ENCODE peak calls at places on chromosomes 11 and 22, in seven cellular contexts. J is astrocyte of the spinal cord, F is Calu3, M is breast epithelium, O is natural killer cell, C is body of pancreas, U is AG04450. B is an unnamed sample.

GRCh38 chr22:47474464-47474863 is 712.0 kb downstream of the TBC1D22A start:
- DNase-seq in F (no peak), M (no peak), U (no peak), O (no peak), J (peak), C (no peak), B (no peak)

GRCh38 chr22:40509401-40510134 is 127.0 kb downstream of the MRTFA start:
- DNase-seq in U (peak), C (peak), J (peak), M (no peak), F (peak), O (no peak), B (no peak)

GRCh38 chr22:19822301-19823117 is 32.2 kb downstream of the GNB1L start:
- DNase-seq in M (peak), O (peak), U (no peak), C (no peak), J (no peak), F (no peak), B (peak)

GRCh38 chr11:34150494-34151151 is 45.2 kb downstream of the NAT10 start:
- DNase-seq in C (no peak), M (no peak), U (no peak), F (no peak), O (no peak), J (no peak), B (no peak)

GRCh38 chr11:46601129-46601528 is 7.3 kb upstream of the AMBRA1 start:
- DNase-seq in J (no peak), M (no peak), U (no peak), C (no peak), O (no peak), F (no peak), B (no peak)

GRCh38 chr22:40415531-40416266 is 45.3 kb downstream of the SGSM3 start:
- DNase-seq in M (no peak), O (no peak), U (no peak), J (no peak), F (no peak), C (no peak), B (no peak)

GRCh38 chr22:37032535-37033460 is 13.3 kb downstream of the MPST start:
- DNase-seq in C (peak), O (no peak), M (peak), J (peak), U (no peak), F (peak), B (no peak)

GRCh38 chr22:48500481-48501230 is 1327.0 kb downstream of the BRD1 start:
- DNase-seq in F (no peak), U (no peak), J (peak), O (no peak), C (no peak), M (no peak), B (no peak)

GRCh38 chr22:40058265-40058664 is 63.5 kb downstream of the FAM83F start:
- DNase-seq in C (peak), U (no peak), M (no peak), J (no peak), O (no peak), F (no peak), B (no peak)

GRCh38 chr11:75513250-75513649 is 12.5 kb downstream of the GDPD5 start:
- DNase-seq in J (peak), C (no peak), F (no peak), O (no peak), M (no peak), U (no peak), B (no peak)

GRCh38 chr11:9315078-9315688 is 790 bp upstream of the TMEM41B start:
- DNase-seq in O (peak), F (peak), U (no peak), C (peak), J (peak), M (no peak), B (no peak)

GRCh38 chr22:30667092-30667485 is 586 bp downstream of the DUSP18 start:
- DNase-seq in U (no peak), O (no peak), C (peak), M (no peak), F (no peak), J (peak), B (no peak)

GRCh38 chr11:111448420-111448819 is 63.8 kb downstream of the BTG4 start:
- DNase-seq in F (no peak), C (no peak), U (no peak), J (no peak), M (no peak), O (no peak), B (no peak)

GRCh38 chr11:120329556-120329955 is 4.5 kb downstream of the TLCD5 start:
- DNase-seq in F (no peak), J (no peak), M (no peak), C (no peak), U (no peak), O (no peak), B (no peak)

GRCh38 chr11:120327311-120327710 is 2.2 kb downstream of the TLCD5 start:
- DNase-seq in J (no peak), M (no peak), C (no peak), O (no peak), F (no peak), U (no peak), B (no peak)

GRCh38 chr11:120326228-120326627 is 1.1 kb downstream of the TLCD5 start:
- DNase-seq in J (peak), F (no peak), C (no peak), M (no peak), U (no peak), O (no peak), B (no peak)

GRCh38 chr11:120326845-120327281 is 1.8 kb downstream of the TLCD5 start:
- DNase-seq in F (no peak), O (no peak), U (no peak), M (no peak), J (no peak), C (no peak), B (no peak)

DNA sequence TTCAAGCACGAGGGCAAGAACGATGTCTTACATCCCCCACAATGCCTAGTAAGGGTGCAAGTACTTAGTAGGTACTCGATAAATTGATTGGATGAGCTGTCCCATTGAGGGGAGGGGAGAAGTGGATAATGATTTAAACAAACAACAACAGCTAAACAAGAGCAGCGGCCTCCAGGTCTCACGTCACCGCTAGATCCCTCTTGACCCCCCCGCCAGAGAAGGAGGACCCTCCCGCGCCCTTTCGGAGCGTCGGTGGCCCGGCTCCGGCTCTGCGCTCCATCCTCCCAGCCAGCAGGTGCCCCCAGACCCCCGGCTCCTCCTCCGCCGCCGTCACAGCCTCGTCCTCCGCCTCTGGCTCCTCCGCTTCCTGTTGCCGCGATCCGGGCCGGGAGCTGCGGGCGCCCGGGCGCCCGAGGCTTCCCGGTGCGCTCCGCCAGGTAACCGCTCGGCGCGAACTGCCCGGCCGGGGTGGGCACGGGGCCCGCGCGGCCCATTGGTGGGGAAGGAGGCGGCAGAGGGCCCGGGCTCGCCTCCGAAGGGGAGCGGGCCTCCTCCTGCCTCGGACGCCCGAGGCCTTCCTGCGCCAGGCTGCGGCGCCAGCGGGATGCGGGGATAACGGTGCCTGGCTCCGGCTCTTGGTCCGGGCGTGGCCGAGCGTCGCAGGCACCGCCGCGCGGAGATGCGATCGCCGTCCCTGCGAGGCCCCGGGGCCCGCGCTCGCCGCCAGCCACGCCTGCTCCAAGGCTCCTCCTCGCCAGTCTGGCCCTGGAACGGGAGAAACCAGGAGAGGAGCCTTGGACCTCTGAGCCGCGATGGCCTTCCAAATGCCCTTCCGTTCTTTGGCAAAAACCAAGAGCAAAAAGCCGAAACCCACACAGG is at the start of gene TLCD5:
- DNase-seq in J (peak), M (no peak), C (peak), U (no peak), O (no peak), F (peak), B (peak)
- TF ChIP-seq CTCF in J (peak), M (peak), C (no peak), U (peak), O (no peak), F (no peak), B (no peak)

GRCh38 chr11:66002648-66003225 is 434 bp downstream of the BANF1 start:
- DNase-seq in U (no peak), J (peak), O (no peak), M (peak), C (peak), F (peak), B (no peak)
- TF ChIP-seq CTCF in U (peak), J (peak), O (no peak), M (no peak), C (peak), F (no peak), B (no peak)

GRCh38 chr11:117824571-117825537 is at the start of gene FXYD2:
- DNase-seq in C (peak), U (no peak), M (no peak), F (no peak), J (no peak), O (peak), B (no peak)

GRCh38 chr11:117822522-117823033 is 2.0 kb downstream of the FXYD2 start:
- DNase-seq in M (no peak), F (no peak), J (no peak), O (no peak), C (no peak), U (no peak), B (no peak)

GRCh38 chr11:117823941-117824420 is 563 bp downstream of the FXYD2 start:
- DNase-seq in O (peak), J (peak), F (no peak), M (no peak), U (no peak), C (peak), B (no peak)

GRCh38 chr11:117822031-117822521 is 2.5 kb downstream of the FXYD2 start:
- DNase-seq in J (no peak), U (no peak), M (no peak), O (no peak), C (peak), F (peak), B (no peak)

DNA sequence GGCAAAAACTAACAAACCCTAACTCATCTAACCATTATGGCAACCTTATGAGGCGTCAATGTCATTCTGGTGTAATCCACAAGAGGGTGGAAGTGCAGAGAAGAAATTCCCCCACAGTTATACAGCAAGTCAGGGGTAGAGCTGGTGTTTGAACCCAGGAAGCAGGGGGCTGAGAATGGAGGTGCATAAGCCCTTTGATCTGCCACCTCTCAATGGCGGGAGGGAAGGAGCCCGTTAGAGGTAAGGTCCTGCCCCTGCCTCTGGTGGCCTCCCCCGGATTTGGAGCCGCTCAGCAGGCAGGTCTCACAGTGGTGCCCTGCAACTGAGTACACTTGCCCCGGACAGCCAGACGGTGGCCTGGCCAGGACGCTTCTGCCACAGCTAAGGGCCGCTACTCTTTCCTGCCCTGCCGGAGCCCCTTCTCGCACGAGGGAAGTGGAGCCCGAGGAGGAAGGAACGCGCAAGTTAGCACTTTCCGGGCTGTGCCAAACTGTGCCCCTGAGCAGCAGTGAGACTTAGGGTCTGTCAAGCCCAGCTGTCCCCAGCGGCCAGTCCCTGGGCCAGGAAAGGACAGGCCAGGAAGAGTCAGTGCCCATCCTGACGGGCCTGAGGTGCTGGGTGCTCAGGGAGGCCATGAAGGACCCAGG is 1.1 kb downstream of the FXYD2 start:
- DNase-seq in F (no peak), M (no peak), C (no peak), J (no peak), U (no peak), O (peak), B (no peak)
- TF ChIP-seq CTCF in F (no peak), M (no peak), C (peak), J (peak), U (peak), O (no peak), B (peak)

DNA sequence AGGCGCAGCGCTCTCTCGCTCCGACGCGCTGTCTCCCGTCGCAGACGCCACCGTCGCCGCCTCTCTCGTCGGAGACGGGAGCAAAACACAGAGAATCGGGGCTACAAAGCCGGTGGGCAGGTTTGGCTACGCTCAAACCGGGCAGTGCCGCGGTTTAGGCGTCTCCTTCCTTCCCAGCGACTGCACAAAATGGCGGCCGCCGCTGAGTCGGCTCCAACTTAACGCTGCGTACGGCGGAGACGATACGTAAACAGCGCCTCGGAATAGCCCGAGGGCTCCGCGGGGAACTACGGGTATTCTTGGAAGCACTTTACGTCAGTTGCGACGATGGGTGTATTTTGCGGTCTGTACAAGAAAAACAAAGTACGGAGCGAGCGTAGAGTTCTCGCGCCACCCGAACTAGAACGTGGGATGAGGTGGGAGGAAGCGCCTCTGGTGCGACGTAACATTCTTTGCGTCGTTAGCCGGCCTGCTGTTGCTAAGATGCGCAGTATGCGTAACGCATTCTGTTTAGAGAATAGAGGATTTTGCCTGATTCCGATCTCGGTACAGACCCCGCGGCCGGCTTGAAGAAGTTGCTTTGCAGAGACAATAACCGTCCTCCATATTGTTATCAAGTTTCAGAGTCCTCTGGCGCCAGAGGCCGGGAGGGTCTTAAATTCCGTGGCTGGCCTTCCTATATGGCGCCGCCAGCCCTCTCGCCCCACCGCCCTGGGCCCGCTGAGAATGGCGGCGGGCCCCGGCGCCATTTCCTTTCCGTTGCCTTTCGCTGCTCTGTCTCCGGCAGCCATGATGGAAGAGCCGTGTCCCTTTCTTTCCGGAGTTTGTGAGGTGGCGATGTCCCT is at the start of gene DDX17:
- DNase-seq in O (peak), F (peak), C (peak), J (peak), U (peak), M (peak), B (peak)
- TF ChIP-seq CTCF in O (no peak), F (no peak), C (no peak), J (no peak), U (no peak), M (peak), B (no peak)

DNA sequence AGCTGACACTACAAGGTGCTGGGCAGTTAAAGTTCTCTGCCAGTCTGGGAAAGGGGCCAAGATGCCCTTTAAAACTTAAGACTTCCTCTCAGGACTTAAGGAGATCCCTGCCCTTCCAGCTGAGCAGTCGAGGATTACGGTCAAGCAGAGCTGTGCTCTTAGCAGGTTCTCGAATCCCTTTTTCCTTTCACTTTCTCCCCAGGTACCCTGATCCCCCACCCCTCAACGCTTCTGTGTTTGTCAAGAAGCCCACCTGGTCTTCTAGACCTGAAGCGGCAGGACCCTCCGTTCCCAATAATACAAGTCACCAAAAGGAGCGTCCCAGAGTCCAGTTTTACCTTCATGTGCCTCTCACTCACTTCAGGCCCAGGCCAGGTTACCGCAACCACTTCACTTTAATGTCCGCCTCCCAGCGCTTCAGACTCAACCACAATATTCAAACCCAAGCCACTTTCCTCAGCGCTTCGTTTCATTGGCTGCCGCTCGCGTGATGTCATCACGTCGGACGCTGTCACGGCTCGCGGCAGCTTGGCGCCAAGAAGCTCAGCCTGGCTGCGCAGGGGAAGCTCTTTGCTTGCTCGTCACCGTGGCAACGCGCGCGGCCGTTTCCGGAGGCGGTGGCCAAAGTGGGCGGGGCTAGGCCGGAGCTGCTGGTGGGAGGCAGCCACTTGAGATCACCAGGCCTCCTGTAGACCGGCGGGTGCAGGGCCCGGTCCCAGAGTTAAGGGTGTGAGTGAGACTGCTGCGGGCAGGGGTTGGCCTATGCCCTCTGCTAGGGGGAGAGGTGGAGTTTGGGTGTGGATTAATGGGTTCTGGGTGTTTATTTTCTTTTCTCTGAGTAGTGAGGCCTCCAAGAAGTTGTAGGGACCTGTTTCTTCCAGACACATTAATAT is at the start of the genes KIF18A and METTL15:
- DNase-seq in C (peak), O (peak), J (peak), F (peak), U (peak), M (peak), B (peak)
- TF ChIP-seq CTCF in C (no peak), O (no peak), J (no peak), F (no peak), U (no peak), M (no peak), B (no peak)

DNA sequence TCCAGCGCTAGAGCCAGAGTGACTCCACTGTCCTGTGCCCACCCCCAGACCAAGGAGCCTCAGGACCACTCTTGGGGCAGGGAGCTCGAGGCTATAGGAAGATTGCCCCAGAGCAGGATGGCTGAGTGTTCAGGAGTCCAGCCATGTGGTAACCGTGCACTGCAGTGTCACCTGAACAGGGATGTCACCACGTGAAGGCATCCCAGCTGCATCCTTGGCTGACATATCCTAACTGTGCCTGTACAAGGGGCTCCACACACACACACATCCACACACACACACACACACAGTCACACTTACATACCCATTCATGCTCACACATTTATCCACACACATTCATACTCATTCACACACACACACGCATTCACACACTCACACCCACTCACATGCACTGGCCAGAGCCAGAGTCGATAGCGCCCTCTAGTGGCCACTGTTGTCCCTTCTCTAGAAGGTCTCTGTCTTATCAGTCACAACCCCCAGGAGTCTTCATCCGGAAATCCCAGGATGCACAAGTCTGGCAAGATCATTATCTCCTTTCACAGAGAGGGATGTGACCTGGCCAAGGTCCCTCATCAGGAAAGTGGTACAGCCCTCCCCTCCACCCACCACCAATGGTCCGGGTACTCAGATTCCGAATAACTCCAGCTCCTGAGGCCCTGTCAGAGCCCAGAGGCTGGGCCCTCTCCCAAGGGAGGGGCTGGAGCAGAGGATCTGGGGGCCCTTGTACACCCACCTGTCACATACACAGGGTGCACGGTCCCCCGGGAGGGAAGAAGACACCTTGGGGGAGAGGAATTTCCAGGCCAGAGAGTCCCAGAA is 55.1 kb downstream of the IGLL5 start:
- DNase-seq in C (peak), U (no peak), J (peak), O (peak), M (no peak), F (peak), B (peak)
- TF ChIP-seq CTCF in C (peak), U (peak), J (peak), O (peak), M (no peak), F (peak), B (peak)

DNA sequence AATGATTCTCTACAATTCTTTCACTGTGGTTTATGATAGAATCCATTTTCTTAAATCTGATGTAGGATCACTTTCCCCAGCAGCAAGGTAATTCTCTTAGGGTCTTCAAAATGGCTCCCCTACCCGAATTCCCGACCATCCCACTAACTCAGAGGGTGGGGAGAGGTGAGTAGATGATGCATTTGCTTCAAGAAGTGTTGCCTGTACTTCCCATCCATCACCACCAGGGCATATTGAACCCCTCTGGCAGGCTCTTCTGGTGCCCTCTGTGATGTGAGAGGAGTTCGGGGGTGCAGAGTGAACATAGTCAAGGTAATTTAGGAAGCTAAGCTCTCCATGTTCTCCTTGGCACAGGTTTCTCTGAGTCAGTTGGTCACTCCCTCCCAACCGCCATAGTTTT is 52.3 kb downstream of the ZNRF3 start:
- DNase-seq in M (no peak), O (no peak), U (no peak), C (no peak), F (no peak), J (no peak), B (no peak)
- TF ChIP-seq CTCF in M (no peak), O (peak), U (peak), C (no peak), F (peak), J (peak), B (peak)

B was measured in type B pancreatic cell.